ENCODE peak calls at places on chromosomes 12 and 14, in seven cellular contexts. One of them, this sample, is unnamed.

GRCh38 chr12:6167327-6168280 is 32.6 kb upstream of the CD9 start:
- DNase-seq in left ventricle myocardium superior: no peak
- DNase-seq in neural crest cell: no peak
- DNase-seq in fibroblast of pulmonary artery: peak; percentile 98
- DNase-seq in AG10803: peak; percentile 89
- DNase-seq in NCI-H524 treated with DMSO at 0.1 percent for 48 hours: no peak
- DNase-seq in HuH-7.5: no peak
- DNase-seq in this sample: peak; percentile 96

GRCh38 chr14:45426685-45427282 is 173.8 kb upstream of the MIS18BP1 start:
- DNase-seq in neural crest cell: no peak
- DNase-seq in left ventricle myocardium superior: no peak
- DNase-seq in fibroblast of pulmonary artery: peak; percentile 57
- DNase-seq in HuH-7.5: peak; percentile 12
- DNase-seq in AG10803: peak; percentile 25
- DNase-seq in NCI-H524 treated with DMSO at 0.1 percent for 48 hours: peak; percentile 55
- DNase-seq in this sample: peak; percentile 40

GRCh38 chr12:114272071-114272470 is 133.9 kb downstream of the TBX5 start:
- DNase-seq in left ventricle myocardium superior: no peak
- DNase-seq in HuH-7.5: no peak
- DNase-seq in fibroblast of pulmonary artery: no peak
- DNase-seq in neural crest cell: no peak
- DNase-seq in NCI-H524 treated with DMSO at 0.1 percent for 48 hours: no peak
- DNase-seq in AG10803: no peak
- DNase-seq in this sample: no peak

GRCh38 chr12:77891531-77892147 is 60.9 kb downstream of the NAV3 start:
- DNase-seq in HuH-7.5: no peak
- DNase-seq in left ventricle myocardium superior: no peak
- DNase-seq in fibroblast of pulmonary artery: no peak
- DNase-seq in neural crest cell: no peak
- DNase-seq in AG10803: no peak
- DNase-seq in NCI-H524 treated with DMSO at 0.1 percent for 48 hours: no peak
- DNase-seq in this sample: no peak

GRCh38 chr12:107267604-107268003 is 174.3 kb upstream of the CRY1 start:
- DNase-seq in AG10803: no peak
- DNase-seq in NCI-H524 treated with DMSO at 0.1 percent for 48 hours: no peak
- DNase-seq in left ventricle myocardium superior: no peak
- DNase-seq in HuH-7.5: no peak
- DNase-seq in neural crest cell: no peak
- DNase-seq in fibroblast of pulmonary artery: no peak
- DNase-seq in this sample: no peak

GRCh38 chr12:56115329-56115728 is 1.1 kb upstream of the RPL41 start:
- DNase-seq in AG10803: peak; percentile 17
- DNase-seq in left ventricle myocardium superior: peak; percentile 38
- DNase-seq in neural crest cell: no peak
- DNase-seq in NCI-H524 treated with DMSO at 0.1 percent for 48 hours: no peak
- DNase-seq in HuH-7.5: no peak
- DNase-seq in fibroblast of pulmonary artery: peak; percentile 45
- DNase-seq in this sample: peak; percentile 39

GRCh38 chr12:127339065-127339464 is 927.9 kb upstream of the TMEM132C start:
- DNase-seq in left ventricle myocardium superior: no peak
- DNase-seq in NCI-H524 treated with DMSO at 0.1 percent for 48 hours: no peak
- DNase-seq in neural crest cell: no peak
- DNase-seq in AG10803: no peak
- DNase-seq in fibroblast of pulmonary artery: no peak
- DNase-seq in HuH-7.5: no peak
- DNase-seq in this sample: no peak

GRCh38 chr14:106578479-106578878 is 1052.1 kb downstream of the TMEM121 start:
- DNase-seq in fibroblast of pulmonary artery: no peak
- DNase-seq in AG10803: no peak
- DNase-seq in NCI-H524 treated with DMSO at 0.1 percent for 48 hours: no peak
- DNase-seq in neural crest cell: no peak
- DNase-seq in left ventricle myocardium superior: no peak
- DNase-seq in HuH-7.5: no peak
- DNase-seq in this sample: no peak

GRCh38 chr12:31897791-31898503 is 61.3 kb upstream of the RESF1 start:
- DNase-seq in left ventricle myocardium superior: peak; percentile 59
- DNase-seq in fibroblast of pulmonary artery: peak; percentile 53
- DNase-seq in HuH-7.5: no peak
- DNase-seq in NCI-H524 treated with DMSO at 0.1 percent for 48 hours: no peak
- DNase-seq in AG10803: no peak
- DNase-seq in neural crest cell: no peak
- DNase-seq in this sample: peak; percentile 31

GRCh38 chr14:83470466-83470865 is 1936.8 kb upstream of the SEL1L start:
- DNase-seq in neural crest cell: no peak
- DNase-seq in NCI-H524 treated with DMSO at 0.1 percent for 48 hours: no peak
- DNase-seq in AG10803: peak; percentile 72
- DNase-seq in HuH-7.5: no peak
- DNase-seq in fibroblast of pulmonary artery: no peak
- DNase-seq in left ventricle myocardium superior: no peak
- DNase-seq in this sample: no peak

GRCh38 chr14:44963775-44964380 is 1.9 kb downstream of the TOGARAM1 start:
- DNase-seq in left ventricle myocardium superior: no peak
- DNase-seq in NCI-H524 treated with DMSO at 0.1 percent for 48 hours: peak; percentile 37
- DNase-seq in AG10803: peak; percentile 31
- DNase-seq in fibroblast of pulmonary artery: peak; percentile 11
- DNase-seq in neural crest cell: no peak
- DNase-seq in HuH-7.5: no peak
- DNase-seq in this sample: no peak

GRCh38 chr14:77126461-77126990 is 15.1 kb downstream of the ZDHHC22 start:
- DNase-seq in AG10803: no peak
- DNase-seq in HuH-7.5: no peak
- DNase-seq in fibroblast of pulmonary artery: no peak
- DNase-seq in neural crest cell: no peak
- DNase-seq in left ventricle myocardium superior: no peak
- DNase-seq in NCI-H524 treated with DMSO at 0.1 percent for 48 hours: no peak
- DNase-seq in this sample: no peak

GRCh38 chr14:95101736-95102677 is 55.3 kb downstream of the DICER1 start:
- DNase-seq in left ventricle myocardium superior: no peak
- DNase-seq in NCI-H524 treated with DMSO at 0.1 percent for 48 hours: peak; percentile 89
- DNase-seq in neural crest cell: no peak
- DNase-seq in AG10803: no peak
- DNase-seq in fibroblast of pulmonary artery: no peak
- DNase-seq in HuH-7.5: no peak
- DNase-seq in this sample: no peak

GRCh38 chr14:89348726-89349125 is 68.3 kb downstream of the FOXN3 start:
- DNase-seq in NCI-H524 treated with DMSO at 0.1 percent for 48 hours: no peak
- DNase-seq in left ventricle myocardium superior: no peak
- DNase-seq in AG10803: no peak
- DNase-seq in HuH-7.5: no peak
- DNase-seq in fibroblast of pulmonary artery: no peak
- DNase-seq in neural crest cell: no peak
- DNase-seq in this sample: no peak

GRCh38 chr12:78183854-78184253 is 353.2 kb downstream of the NAV3 start:
- DNase-seq in left ventricle myocardium superior: no peak
- DNase-seq in NCI-H524 treated with DMSO at 0.1 percent for 48 hours: no peak
- DNase-seq in fibroblast of pulmonary artery: no peak
- DNase-seq in HuH-7.5: no peak
- DNase-seq in neural crest cell: no peak
- DNase-seq in AG10803: no peak
- DNase-seq in this sample: peak; percentile 73

GRCh38 chr14:92603309-92604257 is 90.0 kb downstream of the RIN3 start:
- DNase-seq in HuH-7.5: no peak
- DNase-seq in fibroblast of pulmonary artery: peak; percentile 84
- DNase-seq in neural crest cell: no peak
- DNase-seq in left ventricle myocardium superior: peak; percentile 55
- DNase-seq in AG10803: peak; percentile 75
- DNase-seq in NCI-H524 treated with DMSO at 0.1 percent for 48 hours: no peak
- DNase-seq in this sample: peak; percentile 33

GRCh38 chr12:54282949-54283593 is 2.5 kb downstream of the HNRNPA1 start:
- DNase-seq in fibroblast of pulmonary artery: no peak
- DNase-seq in neural crest cell: no peak
- DNase-seq in AG10803: no peak
- DNase-seq in HuH-7.5: no peak
- DNase-seq in NCI-H524 treated with DMSO at 0.1 percent for 48 hours: no peak
- DNase-seq in left ventricle myocardium superior: peak; percentile 43
- DNase-seq in this sample: no peak

GRCh38 chr14:88998027-88998426 is 173.6 kb downstream of the TTC8 start:
- DNase-seq in AG10803: no peak
- DNase-seq in neural crest cell: no peak
- DNase-seq in NCI-H524 treated with DMSO at 0.1 percent for 48 hours: no peak
- DNase-seq in left ventricle myocardium superior: no peak
- DNase-seq in HuH-7.5: no peak
- DNase-seq in fibroblast of pulmonary artery: no peak
- DNase-seq in this sample: no peak

GRCh38 chr14:81323621-81324400 is 76.3 kb downstream of the STON2 start:
- DNase-seq in AG10803: no peak
- DNase-seq in HuH-7.5: no peak
- DNase-seq in fibroblast of pulmonary artery: no peak
- DNase-seq in left ventricle myocardium superior: no peak
- DNase-seq in neural crest cell: peak; percentile 7
- DNase-seq in NCI-H524 treated with DMSO at 0.1 percent for 48 hours: peak; percentile 46
- DNase-seq in this sample: peak; percentile 74

This sample was measured in NCI-H226.